ENCODE peak calls at places on chromosome 21, in four cellular contexts. E, O, Z and U are unnamed samples.
A peak's percentile ranks its signal among the peaks of the same experiment; 100 is the strongest.

GRCh38 chr21:25664462-25665070 is 25.5 kb downstream of the JAM2 start:
- DNase-seq in E (no peak), O (no peak), Z (no peak), U (no peak)

GRCh38 chr21:29342394-29342957 is 43.8 kb downstream of the BACH1 start:
- DNase-seq in E (peak; percentile 91), O (no peak), Z (peak; percentile 80), U (no peak)

GRCh38 chr21:15768045-15768601 is 38.3 kb downstream of the USP25 start:
- DNase-seq in E (no peak), O (no peak), Z (no peak), U (no peak)

GRCh38 chr21:35663856-35664606 is 396.3 kb downstream of the SETD4 start:
- DNase-seq in E (no peak), O (no peak), Z (no peak), U (no peak)

GRCh38 chr21:27244796-27245195 is 277.9 kb upstream of the ADAMTS5 start:
- DNase-seq in E (no peak), O (no peak), Z (no peak), U (no peak)

GRCh38 chr21:26842976-26843911 is 2.0 kb downstream of the ADAMTS1 start:
- DNase-seq in E (peak; percentile 94), O (peak; percentile 95), Z (peak; percentile 97), U (peak; percentile 96)

GRCh38 chr21:35648512-35648911 is 411.8 kb downstream of the SETD4 start:
- DNase-seq in E (no peak), O (no peak), Z (no peak), U (no peak)

GRCh38 chr21:41232055-41232454 is 64.1 kb downstream of the BACE2 start:
- DNase-seq in E (no peak), O (no peak), Z (no peak), U (no peak)

GRCh38 chr21:46124926-46125845 is 27.3 kb downstream of the COL6A2 start:
- DNase-seq in E (no peak), O (no peak), Z (no peak), U (peak; percentile 89)

GRCh38 chr21:36202721-36203602 is 46.3 kb downstream of the DOP1B start:
- DNase-seq in E (no peak), O (no peak), Z (no peak), U (peak; percentile 33)

GRCh38 chr21:21279193-21279901 is 281.1 kb downstream of the NCAM2 start:
- DNase-seq in E (no peak), O (no peak), Z (no peak), U (no peak)

GRCh38 chr21:44484498-44485253 is 29.4 kb downstream of the LRRC3 start:
- DNase-seq in E (no peak), O (no peak), Z (no peak), U (no peak)

GRCh38 chr21:44485796-44486195 is 30.5 kb downstream of the LRRC3 start:
- DNase-seq in E (peak; percentile 7), O (no peak), Z (no peak), U (no peak)

GRCh38 chr21:44485254-44485793 is 30.0 kb downstream of the LRRC3 start:
- DNase-seq in E (peak; percentile 54), O (peak; percentile 75), Z (no peak), U (no peak)

GRCh38 chr21:44487831-44488230 is 32.5 kb downstream of the LRRC3 start:
- DNase-seq in E (peak; percentile 6), O (peak; percentile 42), Z (no peak), U (no peak)

GRCh38 chr21:44486302-44486701 is 31.0 kb downstream of the LRRC3 start:
- DNase-seq in E (no peak), O (no peak), Z (no peak), U (no peak)
- TF ChIP-seq CTCF in E (no peak), O (no peak), Z (no peak), U (no peak)

GRCh38 chr21:34128124-34128523 is 54.7 kb downstream of the MRPS6 start:
- DNase-seq in E (no peak), O (no peak), Z (no peak), U (no peak)

GRCh38 chr21:34128674-34129038 is 55.3 kb downstream of the MRPS6 start:
- DNase-seq in E (no peak), O (no peak), Z (no peak), U (no peak)

GRCh38 chr21:34130598-34130985 is 57.2 kb downstream of the MRPS6 start:
- DNase-seq in E (no peak), O (no peak), Z (no peak), U (no peak)

GRCh38 chr21:34129971-34130597 is 56.7 kb downstream of the MRPS6 start:
- DNase-seq in E (no peak), O (peak; percentile 52), Z (no peak), U (no peak)

DNA sequence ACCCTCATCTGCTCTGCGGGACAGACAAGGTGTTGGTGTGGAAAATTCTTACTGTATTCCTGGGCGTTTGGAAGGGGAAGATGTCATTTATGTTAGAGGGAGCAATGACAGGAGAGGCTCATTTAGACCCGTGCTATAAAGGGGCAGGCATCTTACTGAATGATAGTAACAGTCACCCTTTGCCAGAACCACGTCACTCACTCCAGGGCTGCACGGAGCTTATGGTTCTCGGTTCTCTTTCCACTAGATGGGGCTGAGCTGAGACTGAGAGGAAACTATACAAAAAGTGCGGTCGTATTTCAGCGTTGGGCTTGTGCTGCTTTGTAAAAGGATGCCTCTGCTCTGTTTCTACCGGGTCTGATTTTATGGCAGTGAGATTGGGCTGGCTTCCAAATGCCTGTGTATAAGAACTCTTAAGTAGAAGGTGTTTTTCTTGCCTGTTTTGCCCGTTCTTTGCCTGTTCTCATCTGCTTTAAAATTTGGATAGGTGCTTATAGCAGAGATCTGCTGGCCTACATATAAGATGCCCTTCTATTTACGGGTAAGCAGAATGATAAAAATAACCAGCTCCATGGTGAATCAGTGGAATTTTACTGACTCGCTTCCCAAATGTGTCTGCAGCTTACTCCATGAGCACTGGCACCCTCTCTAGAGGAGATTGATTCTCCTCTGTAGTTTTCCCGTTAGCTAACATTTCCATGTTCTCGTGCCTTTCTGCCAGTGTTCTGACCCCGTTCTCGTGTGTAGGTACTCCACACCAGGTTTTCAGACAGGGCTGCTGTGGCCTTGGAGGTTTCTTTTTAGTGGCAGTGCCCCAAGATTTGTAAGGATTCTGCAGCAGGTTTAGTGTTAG is 55.9 kb downstream of the MRPS6 start:
- DNase-seq in E (peak; percentile 79), O (peak; percentile 85), Z (peak; percentile 73), U (no peak)
- TF ChIP-seq CTCF in E (peak; percentile 49), O (peak; percentile 55), Z (peak; percentile 56), U (peak; percentile 82)

GRCh38 chr21:45012661-45013270 is 61.6 kb upstream of the ADARB1 start:
- DNase-seq in E (no peak), O (peak; percentile 81), Z (no peak), U (peak; percentile 72)
- TF ChIP-seq CTCF in E (no peak), O (no peak), Z (no peak), U (no peak)

DNA sequence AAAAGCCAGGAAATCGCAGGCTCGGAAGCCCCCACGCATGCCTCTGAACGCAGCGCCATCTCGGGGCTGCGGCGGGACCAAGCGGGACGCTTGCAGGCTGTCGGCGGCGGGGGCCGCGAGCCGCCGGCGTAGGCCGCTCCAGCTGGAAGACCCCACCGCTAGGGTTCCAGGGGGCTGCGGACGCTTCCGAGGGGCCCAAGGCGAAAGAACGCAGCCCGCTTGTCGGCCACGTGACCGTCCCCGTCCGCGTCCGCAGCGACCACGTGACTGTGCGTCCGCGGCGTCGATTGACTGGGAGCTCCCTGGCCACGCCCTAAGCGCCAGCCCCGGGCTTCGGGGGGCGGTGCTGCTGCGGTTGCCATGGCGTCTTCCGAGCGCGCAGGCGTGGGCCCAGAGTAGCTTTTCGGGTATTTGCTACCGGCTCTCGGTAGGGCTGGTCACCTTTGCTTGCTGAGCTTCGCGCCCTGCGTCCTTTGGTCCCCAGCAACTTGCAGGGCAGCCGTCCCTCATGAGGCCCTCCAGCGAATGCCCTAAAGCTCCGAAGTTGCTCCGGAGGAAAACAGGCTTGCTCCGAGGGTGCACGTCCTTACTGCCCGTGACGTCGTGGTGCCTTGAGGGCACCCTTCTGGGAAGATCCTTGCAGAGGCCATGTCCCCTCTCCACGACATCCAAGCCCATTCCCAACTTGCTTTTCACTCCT is 197.2 kb downstream of the DYRK1A start:
- DNase-seq in E (peak; percentile 93), O (no peak), Z (peak; percentile 94), U (no peak)
- TF ChIP-seq CTCF in E (peak; percentile 44), O (no peak), Z (peak; percentile 73), U (no peak)

GRCh38 chr21:17693801-17694200 is 81.1 kb upstream of the BTG3 start:
- DNase-seq in E (no peak), O (no peak), Z (no peak), U (no peak)

GRCh38 chr21:17690078-17690494 is 77.4 kb upstream of the BTG3 start:
- DNase-seq in E (no peak), O (no peak), Z (no peak), U (no peak)

GRCh38 chr21:17688912-17689874 is 76.5 kb upstream of the BTG3 start:
- DNase-seq in E (no peak), O (peak; percentile 55), Z (no peak), U (no peak)
- TF ChIP-seq CTCF in E (no peak), O (peak; percentile 43), Z (no peak), U (peak; percentile 58)

GRCh38 chr21:22544747-22545146 is 1546.5 kb downstream of the NCAM2 start:
- DNase-seq in E (no peak), O (no peak), Z (no peak), U (no peak)
- TF ChIP-seq CTCF in E (no peak), O (no peak), Z (no peak), U (no peak)

GRCh38 chr21:32469628-32470027 is 57.1 kb downstream of the EVA1C start:
- DNase-seq in E (no peak), O (no peak), Z (no peak), U (peak; percentile 9)
- TF ChIP-seq CTCF in E (no peak), O (no peak), Z (no peak), U (no peak)

DNA sequence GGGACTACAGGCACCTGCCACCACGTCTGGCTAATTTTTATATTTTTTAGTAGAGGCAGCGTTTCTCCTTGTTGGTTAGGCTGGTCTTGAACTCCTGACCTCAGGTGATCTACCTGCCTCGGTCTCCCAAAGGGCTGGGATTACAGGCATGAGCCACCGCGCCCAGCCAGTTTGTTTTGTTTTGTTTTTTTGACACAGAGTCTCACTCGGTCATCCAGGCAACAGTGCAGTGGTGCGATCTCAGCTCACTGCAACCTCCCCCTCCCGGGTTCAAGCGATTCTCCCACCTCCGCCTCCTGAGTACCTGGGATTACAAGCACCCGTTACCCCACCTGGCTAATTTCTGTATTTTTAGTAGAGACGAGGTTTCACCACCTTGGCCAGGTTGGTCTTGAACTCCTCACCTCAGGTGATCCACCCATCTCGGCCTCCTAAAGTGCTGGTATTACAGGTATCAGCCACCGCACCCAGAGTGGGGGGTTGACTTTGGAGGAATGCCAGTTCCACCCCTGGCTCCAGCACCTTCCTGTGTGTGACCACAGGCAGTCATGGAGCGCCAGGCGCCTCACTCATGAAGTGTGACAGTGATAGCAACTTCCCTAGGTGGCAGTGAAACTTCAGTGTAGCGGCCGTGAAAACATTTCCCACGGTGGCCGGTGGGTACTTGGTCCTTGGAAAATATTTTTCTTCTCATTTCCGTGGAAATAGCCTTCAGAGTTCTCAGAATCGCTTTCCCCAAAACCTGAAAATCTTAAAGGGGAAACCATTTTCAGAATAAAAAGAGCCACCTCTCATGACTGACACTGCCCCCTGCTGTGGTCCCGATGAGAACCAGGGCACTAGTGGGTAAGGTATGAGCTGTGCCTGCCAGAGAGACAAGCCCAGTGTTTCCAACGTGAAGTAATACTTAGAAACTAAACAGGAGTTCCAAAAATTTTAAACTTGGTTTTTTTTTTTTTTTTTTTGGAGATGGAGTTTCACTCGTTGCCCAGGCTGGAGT is 48.6 kb downstream of the WDR4 start:
- DNase-seq in E (no peak), O (no peak), Z (peak; percentile 50), U (peak; percentile 57)
- TF ChIP-seq CTCF in E (no peak), O (no peak), Z (no peak), U (peak; percentile 40)